ENCODE peak calls at places on chromosomes 11 and 22, in nine cellular contexts. One of them, this sample, is unnamed.
A peak's percentile ranks its signal among the peaks of the same experiment; 100 is the strongest.

GRCh38 chr22:37196539-37197450 is 8.7 kb upstream of the C1QTNF6 start:
- DNase-seq in psoas muscle: peak; percentile 93
- DNase-seq in left ventricle myocardium inferior: peak; percentile 90
- DNase-seq in Peyer's patch: peak; percentile 89
- DNase-seq in WERI-Rb-1: no peak
- DNase-seq in PC-9: peak; percentile 96
- DNase-seq in uterus: peak; percentile 94
- DNase-seq in OCI-LY7: no peak
- DNase-seq in neural progenitor cell: peak; percentile 25
- DNase-seq in this sample: peak; percentile 38

GRCh38 chr11:109696191-109696897 is 274.4 kb downstream of the C11orf87 start:
- DNase-seq in PC-9: no peak
- DNase-seq in psoas muscle: no peak
- DNase-seq in left ventricle myocardium inferior: no peak
- DNase-seq in neural progenitor cell: no peak
- DNase-seq in WERI-Rb-1: no peak
- DNase-seq in uterus: no peak
- DNase-seq in OCI-LY7: no peak
- DNase-seq in Peyer's patch: no peak
- DNase-seq in this sample: no peak

GRCh38 chr11:1749787-1750351 is 526 bp downstream of the IFITM10 start:
- DNase-seq in left ventricle myocardium inferior: no peak
- DNase-seq in uterus: no peak
- DNase-seq in psoas muscle: peak; percentile 69
- DNase-seq in PC-9: no peak
- DNase-seq in WERI-Rb-1: no peak
- DNase-seq in Peyer's patch: no peak
- DNase-seq in neural progenitor cell: no peak
- DNase-seq in OCI-LY7: no peak
- DNase-seq in this sample: no peak

GRCh38 chr11:86818466-86819282 is 18.3 kb downstream of the PRSS23 start:
- DNase-seq in Peyer's patch: no peak
- DNase-seq in uterus: no peak
- DNase-seq in psoas muscle: no peak
- DNase-seq in left ventricle myocardium inferior: no peak
- DNase-seq in OCI-LY7: peak; percentile 58
- DNase-seq in PC-9: no peak
- DNase-seq in WERI-Rb-1: no peak
- DNase-seq in neural progenitor cell: peak; percentile 73
- DNase-seq in this sample: peak; percentile 57

GRCh38 chr11:118175031-118175531 is 1.4 kb downstream of the SCN2B start:
- DNase-seq in PC-9: peak; percentile 41
- DNase-seq in neural progenitor cell: no peak
- DNase-seq in WERI-Rb-1: no peak
- DNase-seq in uterus: no peak
- DNase-seq in OCI-LY7: no peak
- DNase-seq in left ventricle myocardium inferior: peak; percentile 40
- DNase-seq in Peyer's patch: no peak
- DNase-seq in psoas muscle: no peak
- DNase-seq in this sample: no peak

GRCh38 chr22:39956932-39957664 is 3.1 kb upstream of the TMA7B start:
- DNase-seq in WERI-Rb-1: no peak
- DNase-seq in left ventricle myocardium inferior: no peak
- DNase-seq in PC-9: no peak
- DNase-seq in Peyer's patch: no peak
- DNase-seq in neural progenitor cell: no peak
- DNase-seq in OCI-LY7: peak; percentile 42
- DNase-seq in psoas muscle: no peak
- DNase-seq in uterus: no peak
- DNase-seq in this sample: no peak

GRCh38 chr22:47345025-47345424 is 582.6 kb downstream of the TBC1D22A start:
- DNase-seq in uterus: no peak
- DNase-seq in Peyer's patch: no peak
- DNase-seq in PC-9: no peak
- DNase-seq in psoas muscle: no peak
- DNase-seq in neural progenitor cell: no peak
- DNase-seq in left ventricle myocardium inferior: no peak
- DNase-seq in OCI-LY7: no peak
- DNase-seq in WERI-Rb-1: no peak
- DNase-seq in this sample: no peak

GRCh38 chr11:58921778-58922390 is 17.4 kb upstream of the GLYATL1 start:
- DNase-seq in uterus: no peak
- DNase-seq in psoas muscle: no peak
- DNase-seq in left ventricle myocardium inferior: no peak
- DNase-seq in PC-9: no peak
- DNase-seq in Peyer's patch: no peak
- DNase-seq in OCI-LY7: no peak
- DNase-seq in neural progenitor cell: no peak
- DNase-seq in WERI-Rb-1: no peak
- DNase-seq in this sample: no peak

GRCh38 chr11:11243258-11243789 is 109.7 kb downstream of the CSNK2A3 start:
- DNase-seq in WERI-Rb-1: no peak
- DNase-seq in Peyer's patch: no peak
- DNase-seq in psoas muscle: peak; percentile 84
- DNase-seq in PC-9: no peak
- DNase-seq in OCI-LY7: no peak
- DNase-seq in neural progenitor cell: no peak
- DNase-seq in uterus: peak; percentile 72
- DNase-seq in left ventricle myocardium inferior: peak; percentile 42
- DNase-seq in this sample: no peak

GRCh38 chr22:47990486-47990885 is 1228.0 kb downstream of the TBC1D22A start:
- DNase-seq in psoas muscle: no peak
- DNase-seq in WERI-Rb-1: no peak
- DNase-seq in PC-9: no peak
- DNase-seq in left ventricle myocardium inferior: no peak
- DNase-seq in Peyer's patch: no peak
- DNase-seq in OCI-LY7: no peak
- DNase-seq in uterus: no peak
- DNase-seq in neural progenitor cell: no peak
- DNase-seq in this sample: no peak

GRCh38 chr11:122202951-122203456 is 87.0 kb upstream of the BLID start:
- DNase-seq in psoas muscle: peak; percentile 83
- DNase-seq in uterus: peak; percentile 85
- DNase-seq in left ventricle myocardium inferior: peak; percentile 66
- DNase-seq in OCI-LY7: peak; percentile 30
- DNase-seq in neural progenitor cell: peak; percentile 81
- DNase-seq in Peyer's patch: peak; percentile 60
- DNase-seq in WERI-Rb-1: peak; percentile 48
- DNase-seq in PC-9: peak; percentile 69
- DNase-seq in this sample: peak; percentile 48

DNA sequence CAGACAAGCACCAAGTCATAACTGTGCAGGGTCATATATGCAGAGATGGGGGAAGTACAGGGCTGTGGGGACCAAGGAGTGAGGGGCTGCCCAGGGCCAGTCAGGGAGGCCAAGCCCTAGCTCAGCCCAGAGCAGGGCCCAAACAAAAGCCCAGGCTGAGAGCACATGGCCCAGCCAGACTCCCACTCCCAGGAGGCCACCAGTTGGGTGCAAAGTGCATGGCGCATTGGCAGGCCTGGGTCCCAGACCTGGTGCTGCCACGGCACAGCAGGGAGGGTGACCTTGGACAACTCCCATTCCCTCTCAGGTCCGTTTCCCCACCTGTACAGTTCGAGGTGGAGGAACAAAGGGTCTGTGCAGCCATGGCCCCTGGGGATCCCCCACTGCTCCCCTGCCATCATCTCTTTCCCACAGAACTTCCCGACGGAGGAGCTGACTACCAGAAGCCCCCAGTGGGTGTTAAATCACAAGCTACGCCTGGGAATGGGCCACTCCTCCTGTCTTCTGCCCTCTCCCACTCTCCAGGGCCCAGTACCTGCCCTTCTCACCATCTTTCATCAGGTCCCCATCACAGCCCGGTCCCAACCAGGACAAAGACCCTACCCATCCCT is 608 bp downstream of the NIPSNAP1 start:
- DNase-seq in OCI-LY7: peak; percentile 21
- DNase-seq in uterus: no peak
- DNase-seq in PC-9: no peak
- DNase-seq in WERI-Rb-1: no peak
- DNase-seq in psoas muscle: no peak
- DNase-seq in left ventricle myocardium inferior: no peak
- DNase-seq in Peyer's patch: peak; percentile 59
- DNase-seq in neural progenitor cell: peak; percentile 22
- DNase-seq in this sample: no peak
- H3K27ac ChIP-seq in OCI-LY7: peak overlapping the region; percentile 24
- H3K27ac ChIP-seq in uterus: peak overlapping the region; percentile 3
- H3K27ac ChIP-seq in PC-9: no peak overlapping the region
- H3K27ac ChIP-seq in WERI-Rb-1: peak overlapping the region; percentile 62
- H3K27ac ChIP-seq in psoas muscle: no peak overlapping the region
- H3K27ac ChIP-seq in left ventricle myocardium inferior: peak overlapping the region; percentile 55
- H3K27ac ChIP-seq in Peyer's patch: peak overlapping the region; percentile 62
- H3K27ac ChIP-seq in neural progenitor cell: no peak overlapping the region
- H3K27ac ChIP-seq in this sample: peak overlapping the region; percentile 0

GRCh38 chr11:70471254-70471653 is 72.9 kb downstream of the CTTN start:
- DNase-seq in uterus: no peak
- DNase-seq in Peyer's patch: no peak
- DNase-seq in neural progenitor cell: peak; percentile 78
- DNase-seq in PC-9: no peak
- DNase-seq in left ventricle myocardium inferior: no peak
- DNase-seq in WERI-Rb-1: peak; percentile 62
- DNase-seq in psoas muscle: no peak
- DNase-seq in OCI-LY7: peak; percentile 47
- DNase-seq in this sample: no peak
- TF ChIP-seq CTCF in uterus: peak; percentile 8
- TF ChIP-seq CTCF in Peyer's patch: no peak
- TF ChIP-seq CTCF in neural progenitor cell: peak; percentile 54
- TF ChIP-seq CTCF in PC-9: no peak
- TF ChIP-seq CTCF in left ventricle myocardium inferior: no peak
- TF ChIP-seq CTCF in WERI-Rb-1: peak; percentile 46
- TF ChIP-seq CTCF in psoas muscle: no peak
- TF ChIP-seq CTCF in OCI-LY7: peak; percentile 68
- TF ChIP-seq CTCF in this sample: peak; percentile 35

DNA sequence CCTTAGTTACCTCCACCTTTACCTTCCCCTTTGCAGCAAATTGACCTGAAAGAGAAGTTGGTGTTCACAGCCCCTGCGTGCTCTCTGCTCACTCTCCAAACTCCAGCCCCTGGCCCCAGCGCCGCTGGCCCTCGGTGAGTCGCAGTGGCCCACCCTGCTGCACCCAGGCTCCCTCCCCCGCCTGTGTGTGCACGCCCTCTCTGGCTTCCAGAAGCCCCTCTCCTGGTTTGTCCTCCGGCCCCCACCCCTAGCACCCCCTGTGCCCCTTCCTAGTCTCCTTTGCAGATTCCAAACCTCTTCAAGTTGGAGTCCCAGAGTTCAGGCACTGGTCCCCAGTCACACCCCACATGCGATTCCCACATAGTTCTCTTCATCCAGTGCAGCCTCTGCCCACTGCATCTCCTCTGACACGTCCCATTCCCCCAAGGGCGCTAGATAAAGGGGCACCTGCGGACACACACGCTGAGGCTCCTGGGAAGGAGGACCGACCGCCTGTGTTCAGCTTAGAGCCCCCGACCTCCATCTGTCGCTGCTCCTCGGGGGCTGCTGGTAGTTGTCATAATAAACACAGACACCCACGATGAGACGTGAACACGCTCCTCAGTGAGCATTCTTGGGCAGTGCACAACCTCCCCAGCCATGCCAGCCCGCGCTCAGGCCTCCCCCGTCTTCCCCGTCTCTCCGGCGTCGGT is 1.5 kb upstream of the PHRF1 start:
- DNase-seq in left ventricle myocardium inferior: no peak
- DNase-seq in psoas muscle: no peak
- DNase-seq in neural progenitor cell: no peak
- DNase-seq in WERI-Rb-1: peak; percentile 47
- DNase-seq in PC-9: no peak
- DNase-seq in uterus: no peak
- DNase-seq in OCI-LY7: no peak
- DNase-seq in Peyer's patch: no peak
- DNase-seq in this sample: no peak
- H3K4me3 ChIP-seq in left ventricle myocardium inferior: peak overlapping the region; percentile 79
- H3K4me3 ChIP-seq in psoas muscle: peak overlapping the region; percentile 80
- H3K4me3 ChIP-seq in neural progenitor cell: peak overlapping the region; percentile 67
- H3K4me3 ChIP-seq in WERI-Rb-1: peak overlapping the region; percentile 76
- H3K4me3 ChIP-seq in PC-9: peak overlapping the region; percentile 68
- H3K4me3 ChIP-seq in uterus: peak overlapping the region; percentile 55
- H3K4me3 ChIP-seq in OCI-LY7: peak overlapping the region; percentile 67
- H3K4me3 ChIP-seq in Peyer's patch: peak overlapping the region; percentile 85
- H3K4me3 ChIP-seq in this sample: peak overlapping the region; percentile 66

GRCh38 chr22:26646158-26646557 is 11.2 kb upstream of the MIAT start:
- DNase-seq in Peyer's patch: no peak
- DNase-seq in psoas muscle: no peak
- DNase-seq in neural progenitor cell: no peak
- DNase-seq in OCI-LY7: no peak
- DNase-seq in left ventricle myocardium inferior: no peak
- DNase-seq in PC-9: no peak
- DNase-seq in WERI-Rb-1: no peak
- DNase-seq in uterus: no peak
- DNase-seq in this sample: no peak
- H3K27ac ChIP-seq in Peyer's patch: no peak overlapping the region
- H3K27ac ChIP-seq in psoas muscle: no peak overlapping the region
- H3K27ac ChIP-seq in neural progenitor cell: no peak overlapping the region
- H3K27ac ChIP-seq in OCI-LY7: no peak overlapping the region
- H3K27ac ChIP-seq in left ventricle myocardium inferior: no peak overlapping the region
- H3K27ac ChIP-seq in PC-9: no peak overlapping the region
- H3K27ac ChIP-seq in WERI-Rb-1: no peak overlapping the region
- H3K27ac ChIP-seq in uterus: no peak overlapping the region
- H3K27ac ChIP-seq in this sample: no peak overlapping the region

DNA sequence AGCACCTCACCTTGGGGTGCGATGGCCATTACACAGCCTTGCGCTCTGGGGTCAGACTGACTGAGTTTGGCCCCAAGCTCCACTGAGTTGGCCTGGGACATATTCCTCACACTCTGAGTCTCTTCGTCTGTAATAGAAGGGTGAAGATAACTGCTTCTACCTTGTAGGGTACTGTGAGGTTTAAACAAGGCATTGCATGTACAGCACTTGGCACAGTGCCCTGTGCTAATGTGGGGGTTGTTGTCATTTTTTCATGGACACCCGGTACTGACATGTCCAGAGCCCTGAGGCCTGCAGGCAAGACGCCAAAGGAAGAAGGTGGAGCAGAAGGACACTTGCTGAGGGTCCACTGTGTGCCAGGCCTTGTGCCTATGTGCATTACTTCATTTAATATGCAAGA is 50.7 kb downstream of the OTOG start:
- DNase-seq in PC-9: no peak
- DNase-seq in OCI-LY7: no peak
- DNase-seq in neural progenitor cell: no peak
- DNase-seq in left ventricle myocardium inferior: no peak
- DNase-seq in WERI-Rb-1: no peak
- DNase-seq in psoas muscle: no peak
- DNase-seq in Peyer's patch: no peak
- DNase-seq in uterus: no peak
- DNase-seq in this sample: no peak
- TF ChIP-seq CTCF in PC-9: no peak
- TF ChIP-seq CTCF in OCI-LY7: no peak
- TF ChIP-seq CTCF in neural progenitor cell: no peak
- TF ChIP-seq CTCF in left ventricle myocardium inferior: no peak
- TF ChIP-seq CTCF in WERI-Rb-1: no peak
- TF ChIP-seq CTCF in psoas muscle: no peak
- TF ChIP-seq CTCF in Peyer's patch: no peak
- TF ChIP-seq CTCF in uterus: no peak
- TF ChIP-seq CTCF in this sample: no peak

DNA sequence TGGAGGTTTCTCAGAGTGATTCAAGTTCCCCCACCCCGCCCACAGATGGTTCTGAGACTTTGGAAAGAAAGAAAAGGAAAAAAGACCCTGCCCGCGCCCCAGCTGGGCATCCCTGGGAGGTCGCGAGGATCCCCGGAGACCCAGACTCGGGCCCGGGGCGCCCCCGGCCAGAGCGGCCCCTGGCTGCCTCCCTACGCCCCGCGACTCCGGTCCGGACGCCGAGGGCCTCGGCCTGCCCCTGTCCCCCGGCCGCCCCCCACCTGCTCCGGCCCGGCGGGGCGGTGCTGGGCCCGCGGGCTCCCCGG is 2.3 kb upstream of the AIFM3 start:
- DNase-seq in OCI-LY7: no peak
- DNase-seq in PC-9: no peak
- DNase-seq in WERI-Rb-1: no peak
- DNase-seq in neural progenitor cell: no peak
- DNase-seq in Peyer's patch: no peak
- DNase-seq in left ventricle myocardium inferior: no peak
- DNase-seq in psoas muscle: peak; percentile 19
- DNase-seq in uterus: no peak
- DNase-seq in this sample: no peak
- H3K4me3 ChIP-seq in OCI-LY7: no peak overlapping the region
- H3K4me3 ChIP-seq in PC-9: no peak overlapping the region
- H3K4me3 ChIP-seq in WERI-Rb-1: peak overlapping the region; percentile 41
- H3K4me3 ChIP-seq in neural progenitor cell: peak overlapping the region; percentile 58
- H3K4me3 ChIP-seq in Peyer's patch: peak overlapping the region; percentile 55
- H3K4me3 ChIP-seq in left ventricle myocardium inferior: peak overlapping the region; percentile 62
- H3K4me3 ChIP-seq in psoas muscle: peak overlapping the region; percentile 56
- H3K4me3 ChIP-seq in uterus: peak overlapping the region; percentile 24
- H3K4me3 ChIP-seq in this sample: peak overlapping the region; percentile 35